ENCODE peak calls at places on chromosomes 7 and 10, in ten cellular contexts. H, T, A, U, L, R, M, Q, S and I are unnamed samples.

GRCh38 chr10:104353325-104354048 is at the start of gene CFAP58:
- DNase-seq in H (peak), T (peak), A (peak), U (peak), L (peak), R (peak), M (peak), Q (peak), S (peak), I (peak)

GRCh38 chr7:83594076-83594475 is 54.9 kb downstream of the SEMA3E start:
- DNase-seq in H (no peak), T (no peak), A (no peak), U (peak), L (no peak), R (no peak), M (no peak), Q (no peak), S (no peak), I (no peak)

GRCh38 chr7:2843191-2843685 is 870 bp downstream of the GNA12 start:
- DNase-seq in H (no peak), T (no peak), A (no peak), U (no peak), L (peak), R (no peak), M (no peak), Q (no peak), S (no peak), I (no peak)

GRCh38 chr7:150860291-150860977 is 8.1 kb downstream of the AOC1 start:
- DNase-seq in H (no peak), T (no peak), A (no peak), U (no peak), L (no peak), R (no peak), M (no peak), Q (no peak), S (no peak), I (no peak)

GRCh38 chr10:133187091-133187905 is 27.3 kb downstream of the KNDC1 start:
- DNase-seq in H (no peak), T (no peak), A (no peak), U (no peak), L (no peak), R (no peak), M (no peak), Q (no peak), S (no peak), I (no peak)

GRCh38 chr7:115805458-115805857 is 225.1 kb downstream of the TFEC start:
- DNase-seq in H (peak), T (no peak), A (no peak), U (no peak), L (no peak), R (no peak), M (no peak), Q (no peak), S (no peak), I (no peak)

GRCh38 chr7:26440253-26440992 is 148.8 kb downstream of the SNX10 start:
- DNase-seq in H (no peak), T (no peak), A (no peak), U (no peak), L (no peak), R (no peak), M (no peak), Q (no peak), S (no peak), I (no peak)

GRCh38 chr10:120495226-120495625 is 38.2 kb downstream of the PLPP4 start:
- DNase-seq in H (no peak), T (no peak), A (no peak), U (peak), L (no peak), R (no peak), M (no peak), Q (no peak), S (no peak), I (no peak)

GRCh38 chr7:55535637-55536016 is 36.7 kb downstream of the VOPP1 start:
- DNase-seq in H (no peak), T (no peak), A (no peak), U (no peak), L (no peak), R (no peak), M (no peak), Q (no peak), S (no peak), I (no peak)

GRCh38 chr7:22647451-22648257 is 79.3 kb upstream of the IL6 start:
- DNase-seq in H (peak), T (no peak), A (no peak), U (no peak), L (no peak), R (no peak), M (no peak), Q (no peak), S (no peak), I (no peak)

GRCh38 chr7:16850772-16851466 is 30.9 kb downstream of the AGR3 start:
- DNase-seq in H (no peak), T (no peak), A (peak), U (no peak), L (no peak), R (no peak), M (no peak), Q (no peak), S (no peak), I (no peak)

GRCh38 chr10:6036861-6037321 is 25.3 kb downstream of the IL2RA start:
- DNase-seq in H (peak), T (no peak), A (no peak), U (no peak), L (no peak), R (no peak), M (no peak), Q (no peak), S (peak), I (no peak)

GRCh38 chr7:43954524-43955228 is 28.4 kb downstream of the UBE2D4 start:
- DNase-seq in H (peak), T (no peak), A (no peak), U (peak), L (peak), R (peak), M (no peak), Q (no peak), S (peak), I (no peak)

GRCh38 chr10:92173996-92174395 is 116.9 kb downstream of the CPEB3 start:
- DNase-seq in H (no peak), T (no peak), A (no peak), U (no peak), L (no peak), R (no peak), M (no peak), Q (no peak), S (no peak), I (no peak)

GRCh38 chr7:53520841-53521240 is 485.4 kb downstream of the POM121L12 start:
- DNase-seq in H (no peak), T (no peak), A (no peak), U (no peak), L (no peak), R (no peak), M (no peak), Q (no peak), S (no peak), I (no peak)

GRCh38 chr10:102597131-102597891 is 47.0 kb upstream of the TRIM8 start:
- DNase-seq in H (no peak), T (no peak), A (no peak), U (no peak), L (no peak), R (no peak), M (no peak), Q (no peak), S (no peak), I (no peak)

GRCh38 chr7:978049-978346 is 2.6 kb upstream of the COX19 start:
- DNase-seq in H (no peak), T (no peak), A (no peak), U (no peak), L (no peak), R (no peak), M (no peak), Q (no peak), S (peak), I (no peak)

GRCh38 chr10:34407227-34407626 is 407.9 kb downstream of the PARD3 start:
- DNase-seq in H (peak), T (no peak), A (no peak), U (no peak), L (no peak), R (no peak), M (no peak), Q (no peak), S (no peak), I (peak)

GRCh38 chr10:128035557-128035973 is 90.7 kb downstream of the MKI67 start:
- DNase-seq in H (peak), T (peak), A (peak), U (peak), L (no peak), R (peak), M (no peak), Q (peak), S (peak), I (peak)

GRCh38 chr7:35869810-35870209 is 69.0 kb downstream of the SEPTIN7 start:
- DNase-seq in H (no peak), T (no peak), A (no peak), U (no peak), L (no peak), R (no peak), M (no peak), Q (no peak), S (no peak), I (peak)

GRCh38 chr7:111771638-111772037 is 209.3 kb upstream of the IMMP2L start:
- DNase-seq in H (no peak), T (no peak), A (no peak), U (no peak), L (no peak), R (no peak), M (no peak), Q (no peak), S (no peak), I (no peak)

GRCh38 chr10:122352817-122353525 is 21.5 kb upstream of the PLEKHA1 start:
- DNase-seq in H (no peak), T (no peak), A (no peak), U (no peak), L (no peak), R (no peak), M (no peak), Q (no peak), S (no peak), I (no peak)

GRCh38 chr7:2107386-2108085 is 125.2 kb downstream of the MAD1L1 start:
- DNase-seq in H (no peak), T (no peak), A (no peak), U (no peak), L (no peak), R (no peak), M (no peak), Q (no peak), S (no peak), I (no peak)

GRCh38 chr10:111677747-111678146 is 505.8 kb downstream of the GPAM start:
- DNase-seq in H (no peak), T (no peak), A (no peak), U (no peak), L (no peak), R (no peak), M (no peak), Q (no peak), S (no peak), I (no peak)

GRCh38 chr7:69677054-69677847 is 79.0 kb downstream of the AUTS2 start:
- DNase-seq in H (no peak), T (no peak), A (no peak), U (no peak), L (no peak), R (peak), M (no peak), Q (no peak), S (peak), I (no peak)

GRCh38 chr10:47276576-47277351 is 23.2 kb upstream of the GDF10 start:
- DNase-seq in H (no peak), T (no peak), A (no peak), U (no peak), L (no peak), R (no peak), M (no peak), Q (no peak), S (no peak), I (no peak)

GRCh38 chr10:47276071-47276470 is 23.9 kb upstream of the GDF10 start:
- DNase-seq in H (no peak), T (no peak), A (no peak), U (no peak), L (no peak), R (no peak), M (no peak), Q (no peak), S (no peak), I (no peak)

GRCh38 chr10:47278152-47278473 is 21.9 kb upstream of the GDF10 start:
- DNase-seq in H (no peak), T (no peak), A (no peak), U (no peak), L (no peak), R (no peak), M (no peak), Q (no peak), S (no peak), I (no peak)

GRCh38 chr10:47278720-47279119 is 21.3 kb upstream of the GDF10 start:
- DNase-seq in H (no peak), T (no peak), A (no peak), U (no peak), L (no peak), R (no peak), M (no peak), Q (no peak), S (no peak), I (no peak)

DNA sequence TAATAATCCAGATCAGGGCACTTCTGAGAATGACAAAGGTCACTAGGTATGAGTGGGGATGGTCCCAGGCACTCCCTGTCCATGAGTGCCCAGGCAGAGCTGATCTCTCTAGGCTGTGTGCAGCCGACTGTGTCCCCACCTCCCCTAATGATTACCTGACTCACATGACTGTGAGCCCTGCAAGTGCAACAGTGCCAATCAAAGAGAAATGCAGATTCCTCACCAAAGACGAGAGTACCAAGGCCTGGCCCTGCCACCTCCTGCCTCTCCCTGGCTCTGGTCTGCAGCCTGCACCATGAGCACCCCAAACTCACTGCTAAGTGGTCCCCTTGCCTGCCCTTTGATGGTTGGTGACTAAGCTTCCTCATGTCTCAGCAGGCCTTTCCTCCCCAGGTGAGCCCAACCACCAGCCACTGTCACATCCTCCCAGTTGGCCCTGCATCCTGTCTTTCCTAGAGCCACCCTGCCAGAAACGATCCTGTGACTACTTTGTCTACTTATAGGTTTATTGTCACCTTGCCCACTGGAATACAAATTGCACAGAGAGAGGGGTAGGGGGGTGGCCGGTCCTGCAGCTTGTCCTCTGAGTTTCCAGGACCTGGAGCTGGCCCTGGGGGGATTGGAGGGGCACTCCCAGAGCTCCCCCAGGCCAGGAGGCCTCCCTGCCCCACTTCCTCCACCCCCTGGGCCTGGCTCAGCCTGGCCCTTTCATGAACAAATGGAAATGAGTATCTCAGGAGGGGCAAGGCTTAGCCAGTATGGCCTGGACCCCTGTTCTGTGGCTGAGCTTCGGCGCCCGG is 22.4 kb upstream of the GDF10 start:
- DNase-seq in H (peak), T (peak), A (no peak), U (no peak), L (no peak), R (no peak), M (no peak), Q (no peak), S (no peak), I (no peak)
- H3K4me3 ChIP-seq in H (no peak), T (no peak), A (no peak), U (no peak), L (no peak), R (no peak), M (no peak), Q (no peak), S (no peak), I (no peak)

GRCh38 chr10:3760083-3760482 is 24.9 kb downstream of the KLF6 start:
- DNase-seq in H (no peak), T (no peak), A (no peak), U (no peak), L (no peak), R (no peak), M (no peak), Q (no peak), S (no peak), I (no peak)
- TF ChIP-seq CTCF in H (no peak), T (no peak), A (no peak), U (no peak), L (no peak), R (no peak), M (no peak), Q (no peak), S (no peak), I (no peak)

GRCh38 chr10:81875680-81876252 is 772 bp downstream of the NRG3 start:
- DNase-seq in H (no peak), T (no peak), A (no peak), U (no peak), L (no peak), R (no peak), M (no peak), Q (no peak), S (no peak), I (no peak)
- H3K4me3 ChIP-seq in H (no peak), T (peak), A (peak), U (no peak), L (no peak), R (no peak), M (peak), Q (no peak), S (no peak), I (peak)

GRCh38 chr7:128215281-128215680 is 25.8 kb upstream of the LEP start:
- DNase-seq in H (peak), T (no peak), A (no peak), U (no peak), L (no peak), R (no peak), M (no peak), Q (no peak), S (no peak), I (no peak)

GRCh38 chr7:128215739-128216138 is 25.3 kb upstream of the LEP start:
- DNase-seq in H (no peak), T (no peak), A (no peak), U (no peak), L (no peak), R (no peak), M (no peak), Q (no peak), S (no peak), I (no peak)

GRCh38 chr7:128217030-128217805 is 23.9 kb upstream of the LEP start:
- DNase-seq in H (peak), T (no peak), A (peak), U (no peak), L (no peak), R (no peak), M (no peak), Q (peak), S (no peak), I (no peak)

GRCh38 chr7:128219646-128220045 is 21.4 kb upstream of the LEP start:
- DNase-seq in H (no peak), T (no peak), A (no peak), U (no peak), L (no peak), R (no peak), M (no peak), Q (no peak), S (no peak), I (no peak)

GRCh38 chr7:128217972-128218652 is 23.0 kb upstream of the LEP start:
- DNase-seq in H (no peak), T (no peak), A (no peak), U (no peak), L (no peak), R (peak), M (no peak), Q (no peak), S (no peak), I (no peak)
- TF ChIP-seq CTCF in H (no peak), T (no peak), A (no peak), U (no peak), L (no peak), R (no peak), M (no peak), Q (no peak), S (peak), I (no peak)

DNA sequence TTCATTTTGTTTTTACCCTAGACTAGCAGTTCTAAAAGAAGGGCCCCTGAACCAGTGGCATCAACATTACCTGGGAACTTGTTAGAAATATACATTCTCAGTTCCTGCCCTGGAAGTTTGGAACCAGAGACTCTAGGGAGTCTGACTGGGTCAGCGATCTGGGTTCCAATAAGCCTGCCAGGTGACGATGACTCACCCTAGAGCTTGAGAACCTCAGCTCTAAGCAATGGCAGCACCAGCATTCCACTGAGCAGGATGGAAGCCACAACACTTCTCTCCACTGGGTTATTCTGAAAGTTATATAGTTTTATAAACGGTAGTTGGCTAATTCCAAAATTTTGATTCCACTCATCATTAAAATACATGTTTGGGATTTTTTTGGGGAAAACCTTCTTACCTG is 97.0 kb upstream of the AMPH start:
- DNase-seq in H (peak), T (no peak), A (no peak), U (no peak), L (no peak), R (no peak), M (no peak), Q (no peak), S (no peak), I (no peak)
- H3K4me3 ChIP-seq in H (no peak), T (no peak), A (no peak), U (no peak), L (no peak), R (no peak), M (no peak), Q (no peak), S (no peak), I (no peak)

DNA sequence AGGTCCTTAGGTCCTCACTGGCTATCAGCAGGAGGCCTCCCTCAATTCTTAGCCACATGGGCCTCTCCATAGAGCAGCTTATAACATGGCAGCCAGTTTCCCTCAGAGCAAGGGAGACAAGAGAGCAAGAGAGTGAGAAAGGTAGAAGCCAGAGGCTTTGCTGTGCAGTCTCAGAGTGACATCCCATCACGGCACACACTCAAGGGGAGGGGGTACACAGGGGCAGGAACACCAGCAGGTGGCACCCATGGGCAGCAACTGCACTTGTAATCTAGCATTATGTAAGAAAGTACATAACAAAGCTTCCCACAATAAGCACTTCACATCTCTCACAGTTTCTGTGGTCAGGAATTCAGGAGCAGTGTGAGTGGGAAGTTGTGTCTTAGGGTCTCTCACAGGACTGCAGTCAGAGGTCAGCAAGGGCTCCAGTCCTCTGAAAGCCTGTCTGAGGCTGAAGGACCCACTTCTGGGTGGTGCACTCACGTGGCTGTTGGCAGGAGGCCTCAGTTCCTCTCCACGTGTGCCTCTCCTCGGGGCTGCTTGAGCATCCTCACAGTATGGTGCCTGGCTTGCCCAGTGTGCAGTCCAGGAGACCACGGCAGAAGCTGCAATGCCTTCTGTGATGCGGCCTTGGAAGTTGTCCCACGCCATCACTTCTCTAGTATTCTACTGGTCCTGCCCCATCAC is 159.4 kb downstream of the OAT start:
- DNase-seq in H (peak), T (no peak), A (peak), U (no peak), L (no peak), R (no peak), M (no peak), Q (no peak), S (peak), I (no peak)
- TF ChIP-seq CTCF in H (no peak), T (no peak), A (no peak), U (no peak), L (no peak), R (no peak), M (no peak), Q (no peak), S (peak), I (no peak)